ENCODE peak calls at places on chromosomes 4 and X, in four cellular contexts. H is heart left ventricle, J is GM12892, W is uterus. U is an unnamed sample.

GRCh38 chr4:76341063-76341462 is 34.5 kb downstream of the STBD1 start:
- DNase-seq in H (no peak), J (no peak), W (no peak), U (peak; percentile 69)

GRCh38 chrX:80423744-80424143 is 3.5 kb downstream of the TENT5D start:
- DNase-seq in H (no peak), J (no peak), W (no peak), U (peak; percentile 59)

GRCh38 chr4:83964996-83965541 is 429.2 kb downstream of the GPAT3 start:
- DNase-seq in H (no peak), J (no peak), W (no peak), U (peak; percentile 19)

GRCh38 chr4:81684357-81684756 is 212.7 kb upstream of the RASGEF1B start:
- DNase-seq in H (no peak), J (no peak), W (no peak), U (peak; percentile 9)

GRCh38 chrX:15382809-15383208 is 1.4 kb downstream of the VEGFD start:
- DNase-seq in H (no peak), J (no peak), W (no peak), U (peak; percentile 3)

GRCh38 chr4:18444286-18444685 is 422.7 kb upstream of the LCORL start:
- DNase-seq in H (no peak), J (no peak), W (no peak), U (no peak)

GRCh38 chr4:103012085-103012484 is 7.4 kb downstream of the SLC9B1 start:
- DNase-seq in H (no peak), J (no peak), W (no peak), U (peak; percentile 80)

GRCh38 chr4:67581913-67582312 is 23.4 kb downstream of the STAP1 start:
- DNase-seq in H (no peak), J (no peak), W (no peak), U (no peak)

GRCh38 chr4:1399508-1400190 is 6.6 kb downstream of the NKX1-1 start:
- DNase-seq in H (peak; percentile 10), J (peak; percentile 15), W (peak; percentile 4), U (no peak)

GRCh38 chr4:38663021-38663800 is 788 bp upstream of the KLF3 start:
- DNase-seq in H (no peak), J (peak; percentile 53), W (no peak), U (peak; percentile 74)

GRCh38 chr4:168711197-168712120 is 214.6 kb downstream of the PALLD start:
- DNase-seq in H (no peak), J (no peak), W (peak; percentile 46), U (no peak)

GRCh38 chr4:68615699-68616422 is 39.7 kb upstream of the UGT2B17 start:
- DNase-seq in H (no peak), J (no peak), W (no peak), U (no peak)

GRCh38 chr4:165403667-165404066 is 24.9 kb downstream of the CPE start:
- DNase-seq in H (no peak), J (no peak), W (no peak), U (no peak)

GRCh38 chr4:6575503-6576240 is 683 bp downstream of the MAN2B2 start:
- DNase-seq in H (no peak), J (no peak), W (no peak), U (no peak)

GRCh38 chr4:6578221-6578620 is 3.2 kb downstream of the MAN2B2 start:
- DNase-seq in H (no peak), J (no peak), W (no peak), U (no peak)

GRCh38 chr4:6576512-6576911 is 1.5 kb downstream of the MAN2B2 start:
- DNase-seq in H (no peak), J (no peak), W (no peak), U (no peak)

GRCh38 chr4:6577409-6577808 is 2.4 kb downstream of the MAN2B2 start:
- DNase-seq in H (no peak), J (no peak), W (no peak), U (no peak)

GRCh38 chr4:6576932-6577331 is 1.9 kb downstream of the MAN2B2 start:
- DNase-seq in H (no peak), J (no peak), W (no peak), U (no peak)
- TF ChIP-seq POLR2A in H (no peak), J (no peak), W (no peak), U (no peak)

GRCh38 chrX:103686199-103687072 is at the start of gene MORF4L2:
- DNase-seq in H (peak; percentile 92), J (peak; percentile 33), W (peak; percentile 87), U (peak; percentile 95)

GRCh38 chrX:103688949-103689348 is 2.5 kb upstream of the MORF4L2 start:
- DNase-seq in H (no peak), J (no peak), W (no peak), U (peak; percentile 40)

GRCh38 chrX:103687696-103688191 is 1.2 kb upstream of the MORF4L2 start:
- DNase-seq in H (peak; percentile 67), J (no peak), W (peak; percentile 74), U (peak; percentile 76)

GRCh38 chrX:103685396-103685795 is 1.1 kb downstream of the MORF4L2 start:
- DNase-seq in H (no peak), J (no peak), W (no peak), U (peak; percentile 33)

DNA sequence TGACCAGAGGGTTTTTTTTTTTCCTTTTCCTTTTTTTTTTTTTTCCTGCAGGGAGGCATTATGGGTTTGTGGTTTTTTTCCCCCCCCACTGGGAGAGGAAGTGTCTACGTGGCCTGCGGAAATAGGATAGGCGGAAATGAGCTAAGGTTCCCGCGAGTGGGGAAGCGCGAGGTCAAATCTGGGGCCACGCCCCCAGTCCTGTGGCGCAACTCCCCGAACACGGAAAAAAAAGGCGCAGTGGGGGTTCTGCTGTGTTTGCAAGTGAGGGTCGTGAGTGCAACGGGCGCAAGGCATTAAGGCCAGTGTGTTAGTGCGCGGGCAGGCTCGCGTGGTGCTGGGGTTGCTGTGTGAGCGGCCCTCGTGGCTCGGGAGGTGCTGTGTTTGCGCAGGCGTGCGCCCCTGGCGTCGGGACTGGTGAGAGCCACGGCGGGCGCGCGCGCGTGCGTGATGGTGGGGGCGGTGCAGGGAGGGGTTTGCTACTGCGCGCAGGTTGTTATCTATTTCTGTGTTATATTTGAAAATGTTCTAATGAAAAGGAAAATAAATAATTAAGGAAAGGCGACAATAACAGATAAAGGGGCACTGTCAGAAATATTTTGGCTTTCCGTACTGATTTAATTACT is 685 bp upstream of the MORF4L2 start:
- DNase-seq in H (peak; percentile 95), J (peak; percentile 36), W (peak; percentile 86), U (peak; percentile 91)
- TF ChIP-seq POLR2A in H (peak; percentile 40), J (peak; percentile 71), W (peak; percentile 66), U (no peak)

DNA sequence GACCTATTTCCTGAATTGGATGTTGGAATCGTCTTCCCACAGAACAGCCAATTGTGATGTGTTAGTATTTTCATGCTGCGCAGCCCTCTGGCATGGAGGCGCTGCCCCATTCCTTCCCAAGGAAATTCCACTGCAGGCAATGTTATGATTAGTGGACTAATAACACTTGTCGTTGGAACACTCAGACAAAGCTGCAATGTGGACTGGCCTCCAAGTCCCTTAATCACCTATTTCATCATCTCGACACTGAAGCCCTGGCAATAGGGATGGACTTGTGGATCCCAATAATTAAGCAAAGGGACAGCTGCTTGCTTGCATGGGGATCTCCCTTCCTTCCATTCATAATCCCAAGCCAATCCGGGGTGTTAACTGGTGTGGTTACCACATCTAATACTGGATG is 78.8 kb upstream of the PLAC1 start:
- DNase-seq in H (no peak), J (no peak), W (peak; percentile 35), U (no peak)
- TF ChIP-seq POLR2A in H (no peak), J (no peak), W (no peak), U (no peak)

DNA sequence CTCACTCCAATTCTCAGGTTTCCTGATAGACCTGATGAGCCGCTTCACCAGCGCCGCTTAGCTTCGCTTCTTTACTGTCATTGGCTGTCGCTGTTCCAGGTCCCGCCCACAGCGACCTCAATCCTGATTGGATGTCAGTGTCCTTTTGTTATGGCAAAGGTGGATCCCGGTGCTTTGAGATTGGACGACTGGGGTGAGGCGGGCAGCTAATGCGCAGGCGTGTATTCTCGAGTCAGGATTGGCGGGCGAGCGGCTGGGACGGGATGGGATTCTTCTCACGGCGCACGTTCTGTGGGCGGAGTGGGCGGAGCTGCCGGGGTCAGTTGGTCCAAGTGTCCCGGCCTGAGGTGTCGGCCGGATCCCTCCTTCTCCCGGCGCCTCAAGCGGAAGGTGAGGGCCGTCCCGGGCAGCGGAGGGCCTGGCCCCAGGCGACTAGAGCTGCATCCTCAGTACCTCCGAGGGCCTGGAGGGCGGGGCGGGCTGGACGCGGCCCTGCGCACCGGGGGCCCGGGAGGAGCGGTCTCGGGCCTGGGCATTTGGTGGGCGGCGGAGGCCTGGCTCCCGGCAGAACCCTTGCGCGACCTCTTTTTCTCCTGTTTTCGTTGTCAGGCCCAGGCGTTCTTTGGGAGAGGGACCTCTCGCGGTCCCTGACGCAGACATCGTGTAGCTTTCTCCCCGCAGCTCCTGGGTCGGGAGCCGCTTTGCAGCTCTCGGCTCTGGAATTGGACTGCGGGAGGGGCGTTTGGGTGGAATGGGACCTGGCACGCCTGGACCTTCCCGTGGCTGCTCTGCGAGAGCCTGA is at the start of gene SCOC:
- DNase-seq in H (peak; percentile 99), J (peak; percentile 81), W (peak; percentile 99), U (peak; percentile 98)
- TF ChIP-seq POLR2A in H (peak; percentile 74), J (peak; percentile 67), W (peak; percentile 76), U (peak; percentile 82)

GRCh38 chr4:16225139-16225538 is 1.1 kb downstream of the TAPT1 start:
- DNase-seq in H (no peak), J (no peak), W (no peak), U (peak; percentile 72)

GRCh38 chr4:16227462-16227868 is 1.2 kb upstream of the TAPT1 start:
- DNase-seq in H (peak; percentile 56), J (no peak), W (peak; percentile 40), U (peak; percentile 52)

GRCh38 chr4:16226816-16227461 is 668 bp upstream of the TAPT1 start:
- DNase-seq in H (peak; percentile 68), J (peak; percentile 27), W (peak; percentile 57), U (peak; percentile 62)

GRCh38 chr4:16225681-16225995 is 633 bp downstream of the TAPT1 start:
- DNase-seq in H (no peak), J (no peak), W (no peak), U (no peak)

DNA sequence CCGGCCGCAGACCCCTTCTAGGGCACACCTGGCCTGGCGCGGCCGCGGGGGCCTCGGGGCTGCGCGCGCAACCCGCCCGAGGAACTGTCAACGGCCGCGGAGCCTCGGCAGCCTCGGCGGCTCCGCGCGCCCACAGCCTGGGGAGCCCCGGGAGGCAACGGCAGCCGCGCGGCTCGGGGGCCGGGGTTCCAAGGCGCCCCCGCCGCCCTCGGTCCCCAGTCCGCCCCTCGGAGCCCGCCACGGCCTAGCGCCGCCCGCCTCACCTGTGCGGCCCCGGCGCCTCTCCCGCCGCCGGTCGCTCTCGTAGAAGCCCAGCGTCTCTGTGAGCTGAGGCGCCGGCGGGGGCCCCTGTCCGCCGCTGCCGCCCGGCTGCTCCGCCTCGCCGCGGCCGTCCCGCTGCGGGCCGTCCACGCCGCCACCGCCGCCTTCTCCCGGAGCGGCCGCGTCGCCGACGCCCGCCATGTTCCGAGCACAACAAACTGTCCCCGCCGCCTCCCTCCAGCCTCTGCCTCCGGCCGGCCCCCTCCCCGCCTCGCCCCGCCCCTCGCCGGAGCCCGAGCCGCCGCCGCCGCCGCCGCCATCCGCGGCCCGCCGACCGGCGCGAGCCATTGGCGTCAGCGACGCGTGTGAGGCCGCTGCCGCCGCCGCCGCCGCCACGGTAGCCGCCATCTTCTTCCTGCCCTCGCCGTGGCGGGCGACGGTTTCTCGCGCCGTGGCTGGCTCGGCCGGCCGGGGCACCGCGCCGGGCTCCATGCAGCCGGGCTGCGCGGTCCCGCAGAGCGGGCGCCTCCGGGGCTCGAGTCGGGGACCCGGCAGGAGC is at the start of gene TAPT1:
- DNase-seq in H (peak; percentile 90), J (peak; percentile 65), W (peak; percentile 84), U (peak; percentile 79)
- TF ChIP-seq POLR2A in H (no peak), J (peak; percentile 59), W (peak; percentile 73), U (no peak)

GRCh38 chr4:36133658-36134057 is 110.7 kb downstream of the ARAP2 start:
- DNase-seq in H (no peak), J (no peak), W (no peak), U (no peak)

GRCh38 chr4:36130641-36131040 is 113.7 kb downstream of the ARAP2 start:
- DNase-seq in H (no peak), J (no peak), W (no peak), U (no peak)

GRCh38 chr4:36128689-36129088 is 115.6 kb downstream of the ARAP2 start:
- DNase-seq in H (no peak), J (no peak), W (no peak), U (peak; percentile 15)
- TF ChIP-seq POLR2A in H (no peak), J (no peak), W (no peak), U (no peak)